ENCODE peak calls at places on chromosomes 3 and 15, in five cellular contexts. S is AG09309; Z is activated naive CD4-positive, alpha-beta T cell; U is aorta; R is BE2C. F is an unnamed sample.

GRCh38 chr3:52498134-52499054 is 3.3 kb downstream of the STAB1 start:
- DNase-seq in S (peak), Z (no peak), U (no peak), R (no peak), F (peak)

GRCh38 chr15:92400980-92401787 is 7.5 kb downstream of the ST8SIA2 start:
- DNase-seq in S (no peak), Z (no peak), U (no peak), R (no peak), F (no peak)

GRCh38 chr15:47437492-47437891 is 279.8 kb upstream of the SEMA6D start:
- DNase-seq in S (no peak), Z (no peak), U (no peak), R (no peak), F (no peak)

GRCh38 chr3:47310391-47310790 is 27.6 kb downstream of the KLHL18 start:
- DNase-seq in S (no peak), Z (no peak), U (no peak), R (no peak), F (no peak)

GRCh38 chr3:159322322-159322939 is 520.6 kb downstream of the MFSD1 start:
- DNase-seq in S (peak), Z (no peak), U (peak), R (peak), F (no peak)

GRCh38 chr3:94115482-94115881 is 52.6 kb downstream of the NSUN3 start:
- DNase-seq in S (peak), Z (no peak), U (no peak), R (peak), F (no peak)

GRCh38 chr15:74856537-74856936 is 13.6 kb upstream of the ULK3 start:
- DNase-seq in S (no peak), Z (no peak), U (no peak), R (no peak), F (no peak)

GRCh38 chr3:124597273-124597672 is 133.0 kb upstream of the UMPS start:
- DNase-seq in S (no peak), Z (no peak), U (no peak), R (peak), F (no peak)

GRCh38 chr3:39752751-39753150 is 56.7 kb upstream of the MYRIP start:
- DNase-seq in S (no peak), Z (no peak), U (no peak), R (peak), F (no peak)

GRCh38 chr3:135806342-135806741 is 159.2 kb upstream of the PPP2R3A start:
- DNase-seq in S (no peak), Z (no peak), U (no peak), R (no peak), F (no peak)

GRCh38 chr15:101068961-101069734 is 150.0 kb downstream of the LRRK1 start:
- DNase-seq in S (no peak), Z (no peak), U (peak), R (no peak), F (peak)

GRCh38 chr3:141332436-141332835 is 35.9 kb upstream of the ZBTB38 start:
- DNase-seq in S (no peak), Z (no peak), U (no peak), R (no peak), F (no peak)